ENCODE peak calls at places on chromosomes 1 and 21, in four cellular contexts. F is endodermal cell, J is HTR-8/SVneo, V is choroid plexus epithelial cell. K is an unnamed sample.

GRCh38 chr1:241551759-241552638 is 19.8 kb downstream of the KMO start:
- DNase-seq in V (no peak), J (no peak), F (no peak), K (no peak)

GRCh38 chr1:234725177-234726132 is 115.5 kb upstream of the IRF2BP2 start:
- DNase-seq in J (no peak), F (no peak), V (no peak), K (no peak)

GRCh38 chr21:28111151-28111619 is 881.5 kb downstream of the LTN1 start:
- DNase-seq in F (no peak), J (no peak), V (peak), K (peak)

GRCh38 chr1:39107891-39108290 is 81.7 kb downstream of the NDUFS5 start:
- DNase-seq in V (no peak), J (no peak), F (no peak), K (peak)

GRCh38 chr1:6723621-6724428 is 22.2 kb upstream of the DNAJC11 start:
- DNase-seq in J (no peak), V (no peak), F (no peak), K (no peak)

GRCh38 chr1:116036255-116036654 is 59.9 kb downstream of the SLC22A15 start:
- DNase-seq in F (peak), J (no peak), V (no peak), K (no peak)

GRCh38 chr1:17547271-17547670 is 7.8 kb downstream of the ARHGEF10L start:
- DNase-seq in V (no peak), F (peak), J (no peak), K (no peak)

GRCh38 chr21:37060296-37060695 is 12.6 kb downstream of the PIGP start:
- DNase-seq in V (peak), F (peak), J (peak), K (peak)

GRCh38 chr1:206933333-206933945 is 11.7 kb upstream of the FCMR start:
- DNase-seq in V (peak), F (peak), J (no peak), K (no peak)

GRCh38 chr1:23403735-23404486 is 20.6 kb downstream of the TCEA3 start:
- DNase-seq in V (peak), J (peak), F (peak), K (peak)

GRCh38 chr1:232212248-232212647 is 417.7 kb downstream of the SIPA1L2 start:
- DNase-seq in V (no peak), F (peak), J (no peak), K (no peak)

GRCh38 chr1:167579986-167580385 is 26.4 kb upstream of the CREG1 start:
- DNase-seq in V (no peak), J (no peak), F (no peak), K (no peak)

GRCh38 chr1:221366495-221367095 is 375.3 kb downstream of the DUSP10 start:
- DNase-seq in V (no peak), F (peak), J (no peak), K (peak)

GRCh38 chr1:8625981-8626898 is 191.2 kb downstream of the RERE start:
- DNase-seq in F (no peak), V (peak), J (peak), K (peak)

GRCh38 chr1:43666608-43667007 is 16.7 kb downstream of the KDM4A start:
- DNase-seq in V (no peak), F (no peak), J (no peak), K (no peak)

GRCh38 chr21:26966978-26967913 is at the start of gene ADAMTS5:
- DNase-seq in V (peak), J (peak), F (peak), K (peak)

GRCh38 chr21:32750405-32750804 is 21.1 kb downstream of the PAXBP1 start:
- DNase-seq in J (no peak), V (no peak), F (no peak), K (no peak)

GRCh38 chr1:149917590-149918144 is at the start of gene SV2A:
- DNase-seq in F (peak), J (peak), V (peak), K (peak)

GRCh38 chr21:32306021-32306780 is 7.5 kb downstream of the MRAP start:
- DNase-seq in J (no peak), V (peak), F (peak), K (peak)

GRCh38 chr21:44511938-44512275 is 28.1 kb downstream of the KRTAP10-1 start:
- DNase-seq in J (no peak), F (no peak), V (no peak), K (no peak)

GRCh38 chr1:248858096-248858890 is 592 bp downstream of the ZNF692 start:
- DNase-seq in F (peak), V (peak), J (peak), K (peak)

GRCh38 chr1:206790502-206791250 is 18.4 kb upstream of the IL10 start:
- DNase-seq in F (no peak), V (no peak), J (no peak), K (no peak)

GRCh38 chr1:106536741-106537140 is 519.7 kb upstream of the PRMT6 start:
- DNase-seq in V (no peak), J (no peak), F (no peak), K (no peak)

GRCh38 chr1:207925210-207925609 is 14.3 kb upstream of the CD34 start:
- DNase-seq in J (no peak), F (peak), V (peak), K (peak)

GRCh38 chr1:175481126-175482071 is 262.0 kb downstream of the TNR start:
- DNase-seq in F (no peak), J (no peak), V (peak), K (no peak)

GRCh38 chr1:86447198-86447790 is 21.4 kb upstream of the CLCA1 start:
- DNase-seq in J (no peak), V (no peak), F (no peak), K (no peak)

GRCh38 chr1:93673159-93673657 is 8.4 kb downstream of the BCAR3 start:
- DNase-seq in V (peak), J (no peak), F (no peak), K (peak)

GRCh38 chr1:22141948-22142314 is 966 bp downstream of the WNT4 start:
- DNase-seq in F (peak), V (no peak), J (no peak), K (peak)

GRCh38 chr1:17624540-17625256 is 85.2 kb downstream of the ARHGEF10L start:
- DNase-seq in J (no peak), F (no peak), V (peak), K (no peak)

GRCh38 chr1:10387611-10388386 is 11.1 kb upstream of the PGD start:
- DNase-seq in F (peak), J (no peak), V (peak), K (peak)

GRCh38 chr1:36199934-36200741 is 24.1 kb upstream of the THRAP3 start:
- DNase-seq in V (peak), F (no peak), J (no peak), K (no peak)

GRCh38 chr1:42364542-42364941 is 16.1 kb upstream of the RIMKLA start:
- DNase-seq in F (no peak), V (no peak), J (no peak), K (no peak)

GRCh38 chr1:41361495-41362356 is 492 bp downstream of the FOXO6 start:
- DNase-seq in J (no peak), F (peak), V (no peak), K (no peak)

GRCh38 chr1:228338521-228339051 is 68.0 kb downstream of the TRIM11 start:
- DNase-seq in V (no peak), J (no peak), F (peak), K (no peak)

GRCh38 chr1:183331095-183331742 is 87.0 kb downstream of the NMNAT2 start:
- DNase-seq in F (peak), V (peak), J (no peak), K (no peak)

K was measured in mesenchymal stem cell.